ENCODE peak calls at places on chromosome 11, in eight cellular contexts. One of them, this sample, is unnamed.

GRCh38 chr11:6608726-6609501 is 3.1 kb downstream of the TAF10 start:
- DNase-seq in Calu3: no peak
- DNase-seq in effector memory CD4-positive, alpha-beta T cell: no peak
- DNase-seq in C1 segment of cervical spinal cord: no peak
- DNase-seq in T-helper 1 cell: no peak
- DNase-seq in amniotic stem cell: no peak
- DNase-seq in progenitor cell of endocrine pancreas: no peak
- DNase-seq in GM10248: no peak
- DNase-seq in this sample: no peak

GRCh38 chr11:41497974-41498373 is 38.5 kb upstream of the LRRC4C start:
- DNase-seq in Calu3: no peak
- DNase-seq in effector memory CD4-positive, alpha-beta T cell: no peak
- DNase-seq in C1 segment of cervical spinal cord: no peak
- DNase-seq in T-helper 1 cell: no peak
- DNase-seq in amniotic stem cell: no peak
- DNase-seq in progenitor cell of endocrine pancreas: no peak
- DNase-seq in GM10248: no peak
- DNase-seq in this sample: no peak

GRCh38 chr11:19553683-19554333 is 158.8 kb upstream of the NAV2 start:
- DNase-seq in Calu3: peak
- DNase-seq in effector memory CD4-positive, alpha-beta T cell: peak
- DNase-seq in C1 segment of cervical spinal cord: peak
- DNase-seq in T-helper 1 cell: peak
- DNase-seq in amniotic stem cell: peak
- DNase-seq in progenitor cell of endocrine pancreas: peak
- DNase-seq in GM10248: peak
- DNase-seq in this sample: no peak

GRCh38 chr11:14567064-14567651 is 47.0 kb upstream of the PSMA1 start:
- DNase-seq in Calu3: no peak
- DNase-seq in effector memory CD4-positive, alpha-beta T cell: no peak
- DNase-seq in C1 segment of cervical spinal cord: no peak
- DNase-seq in T-helper 1 cell: no peak
- DNase-seq in amniotic stem cell: no peak
- DNase-seq in progenitor cell of endocrine pancreas: no peak
- DNase-seq in GM10248: no peak
- DNase-seq in this sample: no peak

GRCh38 chr11:78941226-78941851 is 366.7 kb upstream of the NARS2 start:
- DNase-seq in Calu3: no peak
- DNase-seq in effector memory CD4-positive, alpha-beta T cell: no peak
- DNase-seq in C1 segment of cervical spinal cord: no peak
- DNase-seq in T-helper 1 cell: no peak
- DNase-seq in amniotic stem cell: no peak
- DNase-seq in progenitor cell of endocrine pancreas: no peak
- DNase-seq in GM10248: no peak
- DNase-seq in this sample: no peak

GRCh38 chr11:26947904-26948639 is 45.8 kb upstream of the FIBIN start:
- DNase-seq in Calu3: no peak
- DNase-seq in effector memory CD4-positive, alpha-beta T cell: no peak
- DNase-seq in C1 segment of cervical spinal cord: no peak
- DNase-seq in T-helper 1 cell: no peak
- DNase-seq in amniotic stem cell: no peak
- DNase-seq in progenitor cell of endocrine pancreas: no peak
- DNase-seq in GM10248: no peak
- DNase-seq in this sample: no peak

GRCh38 chr11:2947744-2948143 is 18.5 kb upstream of the PHLDA2 start:
- DNase-seq in Calu3: no peak
- DNase-seq in effector memory CD4-positive, alpha-beta T cell: no peak
- DNase-seq in C1 segment of cervical spinal cord: no peak
- DNase-seq in T-helper 1 cell: no peak
- DNase-seq in amniotic stem cell: no peak
- DNase-seq in progenitor cell of endocrine pancreas: no peak
- DNase-seq in GM10248: no peak
- DNase-seq in this sample: no peak

GRCh38 chr11:128852327-128853023 is 14.6 kb downstream of the KCNJ1 start:
- DNase-seq in Calu3: no peak
- DNase-seq in effector memory CD4-positive, alpha-beta T cell: no peak
- DNase-seq in C1 segment of cervical spinal cord: no peak
- DNase-seq in T-helper 1 cell: no peak
- DNase-seq in amniotic stem cell: no peak
- DNase-seq in progenitor cell of endocrine pancreas: no peak
- DNase-seq in GM10248: no peak
- DNase-seq in this sample: no peak

GRCh38 chr11:60970369-60970774 is 1.1 kb upstream of the CD6 start:
- DNase-seq in Calu3: peak
- DNase-seq in effector memory CD4-positive, alpha-beta T cell: peak
- DNase-seq in C1 segment of cervical spinal cord: no peak
- DNase-seq in T-helper 1 cell: peak
- DNase-seq in amniotic stem cell: no peak
- DNase-seq in progenitor cell of endocrine pancreas: peak
- DNase-seq in GM10248: peak
- DNase-seq in this sample: no peak

GRCh38 chr11:117750916-117751773 is 45.9 kb downstream of the DSCAML1 start:
- DNase-seq in Calu3: no peak
- DNase-seq in effector memory CD4-positive, alpha-beta T cell: no peak
- DNase-seq in C1 segment of cervical spinal cord: no peak
- DNase-seq in T-helper 1 cell: no peak
- DNase-seq in amniotic stem cell: no peak
- DNase-seq in progenitor cell of endocrine pancreas: no peak
- DNase-seq in GM10248: no peak
- DNase-seq in this sample: no peak

GRCh38 chr11:1178201-1178885 is 20.6 kb downstream of the MUC5AC start:
- DNase-seq in Calu3: no peak
- DNase-seq in effector memory CD4-positive, alpha-beta T cell: no peak
- DNase-seq in C1 segment of cervical spinal cord: no peak
- DNase-seq in T-helper 1 cell: no peak
- DNase-seq in amniotic stem cell: no peak
- DNase-seq in progenitor cell of endocrine pancreas: no peak
- DNase-seq in GM10248: no peak
- DNase-seq in this sample: no peak

This sample was measured in cortex of kidney.